ENCODE peak calls at places on chromosomes 5 and 9, in seven cellular contexts. Y is HCT116, D is GM10248, Q is astrocyte, A is fibroblast of mammary gland, J is left ventricle myocardium inferior, N is GM20000. Z is an unnamed sample.

GRCh38 chr9:113673726-113674125 is 202.4 kb upstream of the ZNF618 start:
- DNase-seq in Y (no peak), D (no peak), Q (peak), A (peak), J (no peak), N (no peak), Z (no peak)

GRCh38 chr9:93808115-93809029 is 146.8 kb downstream of the BARX1 start:
- DNase-seq in Y (no peak), D (no peak), Q (no peak), A (no peak), J (no peak), N (peak), Z (peak)

GRCh38 chr5:74042559-74043357 is 416.8 kb downstream of the ARHGEF28 start:
- DNase-seq in Y (no peak), D (no peak), Q (peak), A (peak), J (no peak), N (no peak), Z (no peak)

GRCh38 chr9:124001865-124002525 is 9.6 kb upstream of the LHX2 start:
- DNase-seq in Y (no peak), D (no peak), Q (no peak), A (no peak), J (no peak), N (no peak), Z (no peak)

GRCh38 chr9:5971740-5972139 is 43.7 kb downstream of the RANBP6 start:
- DNase-seq in Y (no peak), D (no peak), Q (peak), A (peak), J (no peak), N (no peak), Z (no peak)

GRCh38 chr5:8756498-8757084 is 789.3 kb downstream of the SEMA5A start:
- DNase-seq in Y (no peak), D (peak), Q (peak), A (peak), J (no peak), N (peak), Z (peak)

GRCh38 chr5:96868603-96869371 is 7.5 kb upstream of the ERAP2 start:
- DNase-seq in Y (peak), D (peak), Q (peak), A (peak), J (no peak), N (peak), Z (peak)

GRCh38 chr5:139422307-139422893 is 16.9 kb downstream of the DNAJC18 start:
- DNase-seq in Y (peak), D (peak), Q (peak), A (peak), J (no peak), N (peak), Z (peak)

GRCh38 chr5:107772418-107773310 is 101.9 kb upstream of the EFNA5 start:
- DNase-seq in Y (no peak), D (no peak), Q (no peak), A (no peak), J (peak), N (no peak), Z (no peak)

GRCh38 chr5:175501759-175502158 is 23.4 kb downstream of the SFXN1 start:
- DNase-seq in Y (no peak), D (no peak), Q (no peak), A (no peak), J (no peak), N (no peak), Z (no peak)

GRCh38 chr9:137183980-137184595 is 4.3 kb downstream of the ANAPC2 start:
- DNase-seq in Y (no peak), D (no peak), Q (no peak), A (no peak), J (no peak), N (no peak), Z (no peak)

GRCh38 chr5:58491216-58491892 is at the start of gene GAPT:
- DNase-seq in Y (no peak), D (peak), Q (no peak), A (no peak), J (no peak), N (peak), Z (peak)

GRCh38 chr9:106707291-106707690 is 155.7 kb upstream of the ZNF462 start:
- DNase-seq in Y (no peak), D (no peak), Q (no peak), A (peak), J (no peak), N (no peak), Z (no peak)

GRCh38 chr5:1156033-1156753 is 44.3 kb upstream of the SLC12A7 start:
- DNase-seq in Y (no peak), D (no peak), Q (no peak), A (no peak), J (no peak), N (no peak), Z (no peak)

GRCh38 chr9:130425741-130426466 is 18.9 kb upstream of the ASS1 start:
- DNase-seq in Y (no peak), D (no peak), Q (no peak), A (no peak), J (no peak), N (no peak), Z (no peak)

GRCh38 chr5:1012316-1012841 is 3.8 kb downstream of the NKD2 start:
- DNase-seq in Y (no peak), D (no peak), Q (no peak), A (no peak), J (peak), N (no peak), Z (no peak)

GRCh38 chr9:134178781-134179551 is 14.6 kb upstream of the RNU6ATAC start:
- DNase-seq in Y (no peak), D (no peak), Q (no peak), A (peak), J (peak), N (no peak), Z (no peak)

GRCh38 chr5:139903805-139904565 is 108.4 kb downstream of the PSD2 start:
- DNase-seq in Y (no peak), D (peak), Q (no peak), A (no peak), J (no peak), N (peak), Z (peak)

GRCh38 chr5:180960209-180960608 is 28.4 kb upstream of the BTNL3 start:
- DNase-seq in Y (no peak), D (no peak), Q (no peak), A (no peak), J (no peak), N (no peak), Z (no peak)

GRCh38 chr5:15993934-15994333 is 185.7 kb downstream of the MARCHF11 start:
- DNase-seq in Y (no peak), D (no peak), Q (no peak), A (peak), J (no peak), N (no peak), Z (no peak)

GRCh38 chr9:98222885-98223640 is 30.6 kb upstream of the CORO2A start:
- DNase-seq in Y (peak), D (no peak), Q (peak), A (peak), J (no peak), N (no peak), Z (no peak)

GRCh38 chr9:131959056-131959455 is 120.6 kb downstream of the MED27 start:
- DNase-seq in Y (no peak), D (no peak), Q (no peak), A (no peak), J (no peak), N (no peak), Z (no peak)

GRCh38 chr9:131951155-131951554 is 128.5 kb downstream of the MED27 start:
- DNase-seq in Y (no peak), D (no peak), Q (no peak), A (no peak), J (no peak), N (no peak), Z (no peak)

GRCh38 chr9:131950487-131950886 is 129.2 kb downstream of the MED27 start:
- DNase-seq in Y (no peak), D (no peak), Q (no peak), A (no peak), J (no peak), N (no peak), Z (no peak)

GRCh38 chr9:131951905-131952304 is 127.8 kb downstream of the MED27 start:
- DNase-seq in Y (no peak), D (no peak), Q (peak), A (peak), J (peak), N (no peak), Z (no peak)

GRCh38 chr9:131954299-131954698 is 125.4 kb downstream of the MED27 start:
- DNase-seq in Y (peak), D (no peak), Q (no peak), A (no peak), J (no peak), N (no peak), Z (peak)
- TF ChIP-seq CTCF in Y (peak), D (peak), Q (no peak), A (peak), J (peak), N (peak), Z (peak)

GRCh38 chr9:76887003-76887821 is 18.7 kb downstream of the PRUNE2 start:
- DNase-seq in Y (no peak), D (no peak), Q (peak), A (no peak), J (no peak), N (no peak), Z (no peak)
- TF ChIP-seq CTCF in Y (no peak), D (no peak), Q (no peak), A (peak), J (no peak), N (no peak), Z (no peak)

GRCh38 chr5:67214713-67215591 is 18.4 kb upstream of the CD180 start:
- DNase-seq in Y (no peak), D (no peak), Q (no peak), A (no peak), J (no peak), N (no peak), Z (no peak)
- TF ChIP-seq CTCF in Y (no peak), D (no peak), Q (no peak), A (no peak), J (no peak), N (no peak), Z (no peak)

GRCh38 chr5:167528651-167529050 is 762.8 kb upstream of the WWC1 start:
- DNase-seq in Y (no peak), D (no peak), Q (no peak), A (no peak), J (no peak), N (no peak), Z (no peak)
- TF ChIP-seq CTCF in Y (no peak), D (no peak), Q (no peak), A (no peak), J (no peak), N (no peak), Z (no peak)

GRCh38 chr5:50320131-50320749 is 120.8 kb downstream of the EMB start:
- DNase-seq in Y (peak), D (no peak), Q (no peak), A (no peak), J (no peak), N (no peak), Z (no peak)
- TF ChIP-seq CTCF in Y (no peak), D (peak), Q (no peak), A (peak), J (no peak), N (no peak), Z (no peak)

GRCh38 chr5:177271113-177271512 is 32.4 kb downstream of the RAB24 start:
- DNase-seq in Y (no peak), D (no peak), Q (no peak), A (no peak), J (no peak), N (no peak), Z (no peak)

GRCh38 chr5:177275883-177276282 is 27.6 kb downstream of the RAB24 start:
- DNase-seq in Y (no peak), D (no peak), Q (no peak), A (no peak), J (no peak), N (no peak), Z (no peak)

DNA sequence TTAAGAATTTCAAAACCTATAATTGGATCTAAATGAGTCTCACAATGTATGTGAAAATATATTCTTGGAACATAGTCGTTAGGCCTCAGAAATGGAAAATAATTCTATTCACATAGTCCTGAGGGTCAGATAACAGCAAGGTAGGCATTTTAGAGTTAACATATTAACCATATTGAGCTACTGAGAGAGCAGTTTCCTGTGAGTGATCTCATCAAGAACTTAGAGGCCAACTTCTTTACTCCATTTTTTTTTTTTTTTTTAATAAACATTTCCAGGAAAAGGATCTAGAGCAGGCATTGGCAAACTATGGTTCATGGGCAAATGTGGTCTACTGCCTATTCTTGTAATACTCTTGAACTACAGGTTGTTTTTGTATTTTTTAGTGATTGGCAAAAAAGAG is 26.6 kb downstream of the RAB24 start:
- DNase-seq in Y (no peak), D (no peak), Q (no peak), A (no peak), J (no peak), N (no peak), Z (no peak)
- TF ChIP-seq CTCF in Y (no peak), D (no peak), Q (no peak), A (no peak), J (no peak), N (no peak), Z (no peak)

Z was measured in GM13977.